ENCODE peak calls at places on chromosomes 5 and 9, in six cellular contexts. U, Q, F, V, N and H are unnamed samples. For H3K27me3 and H3K4me1, the result is how much of the 10 kb centered on the place peaks cover.

GRCh38 chr5:120098902-120099301 is 365.2 kb upstream of the PRR16 start:
- DNase-seq in U (no peak), Q (no peak), F (no peak), V (no peak), N (no peak), H (no peak)

GRCh38 chr5:13601152-13601551 is 343.3 kb downstream of the DNAH5 start:
- DNase-seq in U (no peak), Q (no peak), F (no peak), V (no peak), N (no peak), H (no peak)

GRCh38 chr5:31967461-31967860 is 206.7 kb downstream of the GOLPH3 start:
- DNase-seq in U (no peak), Q (no peak), F (no peak), V (no peak), N (no peak), H (no peak)

GRCh38 chr5:42756630-42757601 is at the start of gene CCDC152:
- DNase-seq in U (no peak), Q (peak), F (peak), V (no peak), N (peak), H (no peak)

GRCh38 chr5:67268233-67269011 is 71.8 kb upstream of the CD180 start:
- DNase-seq in U (peak), Q (peak), F (peak), V (peak), N (peak), H (peak)

GRCh38 chr9:2087500-2088313 is 72.6 kb downstream of the SMARCA2 start:
- DNase-seq in U (no peak), Q (peak), F (no peak), V (no peak), N (no peak), H (no peak)

GRCh38 chr9:5326893-5327548 is 12.7 kb downstream of the RLN1 start:
- DNase-seq in U (no peak), Q (peak), F (no peak), V (no peak), N (no peak), H (no peak)

GRCh38 chr9:107648153-107648716 is 158.7 kb upstream of the KLF4 start:
- DNase-seq in U (no peak), Q (no peak), F (no peak), V (no peak), N (no peak), H (no peak)

GRCh38 chr5:109866051-109866450 is 176.3 kb downstream of the MAN2A1 start:
- DNase-seq in U (no peak), Q (no peak), F (no peak), V (no peak), N (no peak), H (no peak)

GRCh38 chr5:178205010-178205748 is 846 bp downstream of the HNRNPAB start:
- DNase-seq in U (peak), Q (peak), F (peak), V (peak), N (peak), H (peak)

GRCh38 chr5:88660326-88660946 is 222.5 kb downstream of the MEF2C start:
- DNase-seq in U (no peak), Q (peak), F (no peak), V (no peak), N (no peak), H (no peak)

GRCh38 chr5:176625966-176626875 is 4.1 kb downstream of the SNCB start:
- DNase-seq in U (no peak), Q (no peak), F (no peak), V (no peak), N (no peak), H (no peak)

GRCh38 chr9:89722712-89723111 is 117.9 kb downstream of the GADD45G start:
- DNase-seq in U (no peak), Q (no peak), F (no peak), V (no peak), N (no peak), H (no peak)

GRCh38 chr5:126031989-126032716 is 391.1 kb upstream of the GRAMD2B start:
- DNase-seq in U (no peak), Q (peak), F (no peak), V (peak), N (peak), H (peak)

GRCh38 chr5:107289030-107289714 is 381.6 kb downstream of the EFNA5 start:
- DNase-seq in U (no peak), Q (no peak), F (no peak), V (no peak), N (no peak), H (no peak)

GRCh38 chr9:115207003-115207837 is 89.3 kb upstream of the TNC start:
- DNase-seq in U (no peak), Q (peak), F (no peak), V (no peak), N (no peak), H (no peak)

GRCh38 chr9:127977877-127978647 is 2.7 kb downstream of the EEIG1 start:
- DNase-seq in U (peak), Q (peak), F (peak), V (peak), N (peak), H (peak)
- TF ChIP-seq CTCF in U (peak), Q (peak), F (no peak), V (peak), N (no peak), H (peak)

DNA sequence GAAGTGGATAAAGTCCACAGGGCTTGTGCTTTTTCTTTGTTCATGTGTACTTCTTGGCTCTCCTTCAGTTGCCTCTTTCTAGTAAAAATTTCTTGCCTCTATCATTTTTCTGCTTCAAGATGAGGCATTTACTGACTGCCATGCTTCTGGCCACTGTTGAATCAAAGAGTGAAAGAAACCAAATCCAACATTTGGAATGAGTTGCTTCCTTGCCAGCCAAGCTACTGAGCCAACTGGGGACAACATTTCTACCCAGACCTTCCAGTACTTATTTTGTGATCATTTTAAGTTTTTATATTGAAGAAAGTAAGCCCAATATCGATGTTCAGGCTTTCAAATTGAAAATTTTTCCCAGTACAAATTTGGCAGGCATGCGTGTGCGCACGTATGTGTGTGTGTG is 73.2 kb downstream of the SNCAIP start:
- DNase-seq in U (no peak), Q (no peak), F (no peak), V (no peak), N (no peak), H (no peak)
- H3K27me3 ChIP-seq in U (under half), Q (under half), F (under half), V (under half), N (under half), H (under half)

DNA sequence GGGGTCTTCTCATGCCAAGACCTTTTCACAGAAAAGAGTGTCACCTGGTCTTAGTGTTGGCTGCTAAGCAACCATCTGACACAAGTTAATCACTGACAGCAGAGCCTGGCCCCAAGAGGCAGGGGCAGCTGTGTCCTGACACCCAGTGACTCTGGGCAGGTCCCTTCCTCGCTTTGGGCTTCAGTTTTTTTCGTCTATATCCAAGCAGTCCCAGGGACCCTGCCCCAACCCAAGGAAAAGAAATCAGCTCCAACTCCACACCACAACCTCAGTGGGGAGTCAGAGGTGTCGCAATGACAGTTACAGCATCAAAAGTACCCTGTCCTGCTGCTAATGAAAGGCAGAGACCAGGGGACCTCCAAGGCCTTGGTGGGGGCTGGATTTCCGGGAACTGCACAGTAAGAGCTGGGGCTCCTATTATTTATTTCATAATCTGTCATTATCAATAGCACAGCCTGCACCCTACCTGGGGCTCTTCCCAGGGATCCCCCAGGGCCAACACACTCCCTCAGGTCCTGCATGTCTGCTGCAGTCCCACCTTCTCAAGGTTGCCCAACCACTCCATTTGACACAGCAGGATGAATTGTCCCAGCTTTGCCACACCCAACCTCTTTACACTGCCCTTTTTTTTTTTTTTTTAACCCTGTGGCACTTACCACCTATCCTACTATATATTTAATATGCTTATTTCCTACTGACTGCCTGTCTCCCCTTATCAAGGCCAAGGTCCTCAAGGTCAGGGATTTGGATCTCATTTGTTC is 9.4 kb downstream of the ANKS6 start:
- DNase-seq in U (peak), Q (no peak), F (no peak), V (no peak), N (peak), H (peak)
- H3K4me1 ChIP-seq in U (under half), Q (under half), F (under half), V (under half), N (under half), H (under half)

DNA sequence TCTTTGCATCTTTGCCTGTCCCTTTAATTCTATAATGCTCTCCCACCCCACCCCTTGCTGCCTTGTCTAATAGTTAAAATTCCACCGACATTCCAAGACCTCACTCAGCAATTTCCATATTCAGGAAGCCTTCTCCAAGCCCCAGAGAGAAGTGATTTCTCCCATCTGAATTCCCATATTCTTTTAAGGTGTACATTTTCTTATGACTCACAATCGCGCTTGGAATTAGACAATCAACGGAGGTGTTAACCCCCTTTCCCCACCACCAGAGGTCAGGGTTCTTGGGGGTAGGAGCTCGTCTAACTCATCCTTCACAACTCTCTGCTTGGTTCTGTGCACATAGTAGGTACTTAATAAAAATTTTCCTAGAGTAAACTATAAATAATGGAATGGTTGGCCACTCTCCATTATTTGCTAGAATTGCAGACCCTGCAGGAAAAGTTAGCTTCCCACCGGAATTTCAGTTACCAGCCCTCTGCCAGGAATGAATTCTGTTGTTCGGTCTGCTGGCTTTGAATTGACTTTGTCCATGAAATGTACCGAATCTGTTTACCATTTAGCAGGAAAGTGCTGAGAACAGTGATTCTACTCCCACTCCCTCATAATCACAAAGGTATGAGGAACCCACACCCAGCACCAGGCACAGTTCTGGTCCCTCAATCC is 5.0 kb downstream of the KCNIP1 start:
- DNase-seq in U (no peak), Q (no peak), F (no peak), V (no peak), N (no peak), H (no peak)
- TF ChIP-seq CTCF in U (no peak), Q (no peak), F (no peak), V (no peak), N (no peak), H (no peak)

DNA sequence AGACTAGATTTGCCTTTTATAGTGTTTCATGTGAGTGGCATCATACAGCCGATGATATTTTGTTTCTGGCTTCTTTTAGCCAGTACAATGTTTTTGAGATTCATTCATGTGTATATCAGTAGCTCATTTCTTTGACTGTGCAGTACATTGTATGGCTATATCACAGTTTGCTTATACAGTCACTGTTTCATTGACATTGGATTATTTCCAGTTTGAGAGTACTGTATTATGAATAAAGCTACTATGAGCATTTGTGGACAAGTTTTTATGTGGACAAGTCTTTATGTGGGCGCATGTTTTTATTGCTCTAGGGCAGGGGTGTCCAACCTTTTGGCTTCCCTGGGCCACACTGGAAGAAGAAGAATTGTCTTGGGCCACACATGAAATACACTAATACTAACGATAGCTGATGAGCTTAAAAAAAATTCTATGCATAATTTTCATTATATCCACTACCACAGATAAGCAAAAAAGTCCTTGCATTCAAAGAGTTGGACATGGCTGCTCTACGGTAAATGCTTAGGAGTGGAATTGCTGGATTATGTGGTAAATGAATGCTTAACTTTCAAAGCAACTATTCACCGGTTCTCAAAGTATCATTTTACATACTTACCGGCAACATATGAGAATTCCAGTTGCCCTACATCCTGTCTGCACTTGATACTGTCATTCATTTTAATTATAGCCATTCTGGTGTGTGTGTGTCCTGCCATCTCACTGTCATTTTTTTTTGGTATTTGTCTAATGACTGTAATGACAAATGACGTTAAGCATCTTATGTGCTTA is 177.8 kb downstream of the RGS3 start:
- DNase-seq in U (no peak), Q (no peak), F (no peak), V (no peak), N (no peak), H (no peak)
- H3K27me3 ChIP-seq in U (under half), Q (under half), F (under half), V (under half), N (under half), H (under half)

DNA sequence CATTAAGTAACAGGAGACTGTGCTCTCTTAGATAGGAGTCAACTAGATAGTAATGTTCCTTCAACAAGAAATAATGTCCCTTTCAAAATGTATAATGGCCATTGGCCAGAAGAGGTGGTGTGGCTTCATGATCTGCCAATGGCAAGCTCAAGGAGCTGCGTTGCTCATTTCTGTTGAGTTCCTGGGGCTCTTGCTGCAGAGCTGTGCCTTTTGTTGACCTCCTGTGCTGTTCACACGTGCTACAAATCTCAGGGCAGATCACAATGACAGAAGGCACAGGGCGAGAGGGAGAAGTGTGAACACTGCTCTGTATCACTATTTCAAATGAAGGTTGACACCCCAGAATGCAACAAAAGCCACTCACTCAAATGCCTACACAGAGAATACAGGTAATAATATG is 16.0 kb upstream of the TBC1D2 start:
- DNase-seq in U (no peak), Q (no peak), F (no peak), V (no peak), N (no peak), H (no peak)
- H3K4me1 ChIP-seq in U (under half), Q (under half), F (under half), V (under half), N (under half), H (under half)

DNA sequence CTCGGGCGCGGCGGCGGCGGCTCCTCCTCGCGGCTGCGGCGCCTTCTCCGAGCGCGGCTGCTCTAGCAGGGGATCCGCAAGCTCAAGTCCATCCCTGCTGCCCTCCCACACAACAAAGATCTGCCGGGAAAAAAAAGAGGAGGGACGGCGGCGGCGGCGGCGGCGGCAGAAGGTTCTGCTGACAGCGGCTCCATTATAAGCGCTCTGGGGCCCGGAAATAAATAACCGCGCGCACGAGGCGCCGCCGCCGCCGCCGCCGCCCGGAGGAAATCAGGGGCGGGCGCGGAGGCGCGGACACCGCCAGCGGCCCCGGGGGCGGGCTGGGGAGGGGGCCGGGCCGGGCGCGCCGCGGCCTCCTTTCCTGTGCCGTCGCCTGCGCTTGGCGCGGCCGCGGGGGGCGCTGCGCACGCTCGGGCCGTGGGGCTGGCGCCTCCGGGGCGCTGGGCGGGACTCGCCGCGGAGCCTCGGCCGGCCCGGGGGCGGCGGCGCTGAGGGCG is at the start of gene ANKH:
- DNase-seq in U (peak), Q (peak), F (peak), V (peak), N (peak), H (peak)
- TF ChIP-seq CTCF in U (peak), Q (no peak), F (peak), V (no peak), N (peak), H (peak)

DNA sequence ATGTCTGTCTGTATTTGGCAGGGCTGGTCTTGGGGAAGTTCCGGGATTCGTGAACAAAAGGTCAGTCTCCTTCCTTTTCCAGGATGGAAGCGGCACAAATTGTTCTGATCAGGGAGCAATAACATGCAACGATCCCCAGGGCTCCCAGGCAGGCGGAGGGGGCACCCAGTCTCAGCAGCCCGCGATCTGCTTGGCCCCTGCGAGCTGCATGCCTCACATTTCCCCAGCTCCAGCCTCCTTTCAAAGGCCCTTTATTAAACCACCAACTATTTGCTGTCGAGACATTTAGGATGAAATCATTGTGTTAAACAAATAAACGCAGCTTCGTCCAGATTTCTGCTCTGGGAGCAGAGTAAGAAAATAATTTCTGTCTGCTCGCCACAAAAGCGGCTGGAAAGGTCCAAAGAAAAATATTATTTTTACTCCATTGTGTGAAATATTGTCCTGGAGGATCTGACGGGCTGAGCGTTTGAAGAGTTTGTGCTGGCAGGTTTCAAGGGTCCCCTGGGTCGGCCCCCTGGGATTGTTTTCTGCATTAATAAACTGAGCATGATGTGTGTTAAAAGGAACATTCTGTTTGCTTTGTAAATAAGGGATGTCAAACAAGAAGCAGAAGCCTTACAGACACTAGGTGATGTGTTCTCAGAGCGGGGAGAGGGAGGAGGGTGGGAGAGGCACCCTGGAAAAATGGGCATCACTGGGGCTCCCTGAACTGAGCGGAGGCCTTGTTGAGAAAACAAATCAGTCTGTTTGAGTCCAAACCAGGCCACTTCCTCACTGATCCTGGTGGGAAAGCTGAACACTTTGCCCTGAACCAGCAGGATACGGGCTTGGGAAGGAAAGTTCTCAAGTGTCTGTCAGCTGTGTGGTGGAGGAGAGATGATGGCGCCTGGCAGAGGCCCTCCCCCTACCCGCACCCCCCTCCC is 110.1 kb downstream of the FOXD1 start:
- DNase-seq in U (no peak), Q (peak), F (no peak), V (no peak), N (peak), H (peak)
- H3K27me3 ChIP-seq in U (under half), Q (under half), F (under half), V (half or more), N (under half), H (under half)

DNA sequence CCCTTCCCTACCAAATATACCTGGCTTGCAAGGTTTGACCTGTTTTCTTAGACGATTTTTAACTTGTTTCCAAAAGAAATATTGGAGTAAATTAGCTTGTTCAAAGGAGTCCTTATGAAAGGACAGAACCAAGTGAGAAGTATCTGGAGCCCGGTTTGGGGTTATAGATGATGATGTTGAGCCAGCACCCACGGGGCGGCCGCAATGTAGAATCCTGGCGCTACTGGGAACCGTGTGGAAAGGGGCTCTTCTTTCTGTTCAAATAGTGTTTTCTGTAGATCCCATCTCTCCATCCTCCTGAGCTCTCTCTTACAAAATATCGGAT is 517 bp upstream of the EXOSC2 start:
- DNase-seq in U (no peak), Q (no peak), F (no peak), V (no peak), N (no peak), H (no peak)
- H3K4me1 ChIP-seq in U (under half), Q (under half), F (under half), V (under half), N (under half), H (under half)